ENCODE peak calls at places on chromosomes 13 and 19, in five cellular contexts. I is lower lobe of right lung, O is RWPE2, S is RWPE1, M is H9. X is an unnamed sample.

GRCh38 chr19:10043286-10043927 is 30.1 kb downstream of the RDH8 start:
- DNase-seq in S (no peak), O (no peak), I (no peak), M (no peak), X (no peak)

GRCh38 chr19:50669319-50670101 is 20.3 kb downstream of the C19orf81 start:
- DNase-seq in S (peak), O (no peak), I (no peak), M (no peak), X (no peak)

GRCh38 chr19:55419089-55419488 is 11.5 kb upstream of the UBE2S start:
- DNase-seq in I (no peak), S (no peak), O (no peak), M (no peak), X (no peak)

GRCh38 chr13:111382411-111382810 is 62.0 kb downstream of the TEX29 start:
- DNase-seq in I (no peak), S (no peak), M (peak), O (no peak), X (no peak)

GRCh38 chr19:41302624-41303351 is 7.2 kb upstream of the CCDC97 start:
- DNase-seq in O (no peak), I (no peak), S (no peak), M (no peak), X (no peak)

GRCh38 chr19:18144361-18144760 is 8.6 kb upstream of the PIK3R2 start:
- DNase-seq in S (no peak), M (no peak), O (no peak), I (no peak), X (no peak)

GRCh38 chr19:5448374-5448773 is 6.8 kb upstream of the ZNRF4 start:
- DNase-seq in O (no peak), I (no peak), S (no peak), M (no peak), X (no peak)

GRCh38 chr13:66048888-66049287 is 1181.2 kb downstream of the PCDH9 start:
- DNase-seq in O (no peak), S (no peak), M (no peak), I (no peak), X (no peak)

DNA sequence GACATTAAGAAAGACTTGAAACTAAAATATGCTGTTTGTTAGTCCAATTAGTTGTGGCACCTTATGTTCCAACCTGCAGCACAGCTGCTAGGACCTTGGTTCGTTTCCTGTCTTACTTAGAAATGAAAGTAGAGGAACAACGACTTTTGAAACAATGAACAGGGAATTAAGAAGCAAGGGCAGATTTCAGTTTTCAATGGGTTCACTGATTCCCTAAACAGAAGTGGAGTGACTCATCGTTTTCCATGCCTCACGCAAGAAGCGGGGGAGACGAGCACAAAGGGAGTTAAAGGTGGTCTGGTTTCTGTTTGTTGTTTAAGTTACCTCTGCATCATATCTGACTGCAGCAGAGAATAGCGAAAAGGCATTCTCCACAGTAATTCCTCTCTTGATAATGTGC is 44.8 kb downstream of the PHF11 start:
- DNase-seq in S (no peak), O (no peak), M (no peak), I (no peak), X (no peak)
- H3K27ac ChIP-seq in S (no peak), O (no peak), M (no peak), I (peak), X (no peak)

DNA sequence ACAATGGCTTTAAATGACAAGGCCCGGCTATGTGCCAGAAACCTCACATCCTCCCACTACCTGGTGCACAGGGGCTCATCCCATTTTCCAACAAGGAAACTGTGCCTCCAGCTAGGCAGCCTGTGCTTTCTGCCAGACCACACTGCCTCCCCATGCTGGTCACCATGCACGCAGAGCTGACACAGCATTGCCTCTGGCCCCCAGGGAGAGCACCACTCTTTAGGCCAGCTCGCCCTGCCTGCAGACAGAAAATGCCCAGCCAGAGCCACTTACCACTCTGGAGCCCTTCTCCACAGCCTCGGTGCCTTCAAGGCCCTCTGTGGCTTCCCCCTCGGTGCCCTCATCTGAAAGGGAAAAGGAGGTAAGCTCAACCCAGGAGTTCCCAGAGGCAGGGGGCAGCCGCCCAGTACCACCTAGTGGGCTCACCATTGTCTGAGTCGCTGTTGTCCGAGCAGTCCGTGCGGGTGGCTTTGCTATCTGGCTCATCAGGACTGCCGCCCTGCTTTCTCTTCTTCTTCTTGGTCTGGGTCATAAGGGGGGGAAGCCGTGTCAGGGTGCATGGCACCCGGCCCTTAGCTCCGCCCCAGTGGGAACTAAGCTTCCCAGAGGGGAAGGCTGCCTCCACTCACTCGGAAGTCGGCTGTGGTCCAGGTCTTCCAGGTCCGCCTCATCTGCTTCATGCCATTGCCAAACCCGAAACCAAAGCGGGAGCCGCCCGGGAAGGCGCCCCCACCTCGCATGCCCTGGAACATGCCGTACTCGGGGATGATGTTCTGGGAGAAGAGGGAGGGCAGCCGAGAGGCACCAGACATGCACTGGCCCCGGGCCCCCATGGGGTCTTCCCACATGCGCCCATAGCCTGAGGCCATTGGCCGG is 18.0 kb downstream of the AKAP8L start:
- DNase-seq in O (no peak), S (no peak), I (no peak), M (no peak), X (no peak)
- H3K27ac ChIP-seq in O (no peak), S (peak), I (no peak), M (no peak), X (no peak)

GRCh38 chr19:11450570-11451326 is 15.3 kb downstream of the PRKCSH start:
- DNase-seq in S (no peak), I (no peak), M (peak), O (no peak), X (no peak)

GRCh38 chr19:11452814-11453335 is 17.4 kb downstream of the PRKCSH start:
- DNase-seq in I (no peak), M (no peak), S (no peak), O (no peak), X (no peak)

GRCh38 chr19:11453468-11454341 is 18.3 kb downstream of the PRKCSH start:
- DNase-seq in M (no peak), S (no peak), I (no peak), O (no peak), X (no peak)

GRCh38 chr19:11451327-11451941 is 16.0 kb downstream of the PRKCSH start:
- DNase-seq in S (no peak), I (no peak), M (peak), O (no peak), X (no peak)

GRCh38 chr19:11451942-11452813 is 16.7 kb downstream of the PRKCSH start:
- DNase-seq in O (no peak), M (peak), S (no peak), I (no peak), X (peak)
- H3K27ac ChIP-seq in O (no peak), M (no peak), S (no peak), I (no peak), X (peak)

GRCh38 chr13:24162604-24163003 is 2.1 kb downstream of the SPATA13 start:
- DNase-seq in M (no peak), I (no peak), O (no peak), S (no peak), X (no peak)
- H3K27ac ChIP-seq in M (no peak), I (no peak), O (no peak), S (no peak), X (peak)

GRCh38 chr13:44244288-44244687 is 129.3 kb upstream of the SERP2 start:
- DNase-seq in O (no peak), S (no peak), M (no peak), I (no peak), X (no peak)

GRCh38 chr13:44241638-44242037 is 132.0 kb upstream of the SERP2 start:
- DNase-seq in I (no peak), O (no peak), M (no peak), S (no peak), X (no peak)

GRCh38 chr13:44240611-44241010 is 133.0 kb upstream of the SERP2 start:
- DNase-seq in O (no peak), I (no peak), S (no peak), M (no peak), X (no peak)

GRCh38 chr13:44238011-44238421 is 135.6 kb upstream of the SERP2 start:
- DNase-seq in I (no peak), M (no peak), S (peak), O (no peak), X (no peak)

DNA sequence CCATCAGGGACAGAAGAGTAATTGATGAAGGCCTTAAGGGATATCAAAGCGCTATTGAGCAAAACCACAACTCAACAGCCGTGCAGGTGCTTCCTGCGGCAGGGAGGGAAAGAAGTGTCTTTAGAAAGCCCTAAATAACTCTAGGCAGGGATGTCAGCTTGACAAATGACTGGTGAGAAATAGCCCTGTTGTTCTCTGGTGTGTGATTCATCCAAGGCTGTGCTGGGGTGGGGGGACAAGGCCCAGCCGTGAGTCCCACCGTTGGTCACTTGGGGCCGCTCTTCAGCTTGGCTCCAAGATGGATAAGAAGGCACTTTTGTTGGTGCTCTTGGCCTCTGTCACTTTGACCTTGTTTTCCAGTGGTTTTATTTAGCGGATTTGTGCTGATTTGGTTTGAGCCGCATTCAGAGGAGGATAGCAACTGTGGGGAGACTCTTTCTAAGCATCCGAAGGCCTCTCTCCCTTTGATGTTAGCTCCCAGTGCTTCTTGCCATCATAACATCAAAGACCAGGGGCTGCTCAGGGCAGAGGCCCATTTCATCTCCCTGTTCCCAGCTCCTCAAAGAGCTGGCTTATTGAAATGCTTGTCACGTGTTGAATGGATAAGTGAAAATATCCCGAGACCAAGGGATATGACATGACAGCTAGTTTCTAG is 130.3 kb upstream of the SERP2 start:
- DNase-seq in O (no peak), S (peak), I (peak), M (peak), X (peak)
- H3K27ac ChIP-seq in O (no peak), S (no peak), I (peak), M (no peak), X (peak)

GRCh38 chr13:113454936-113455335 is 1.6 kb upstream of the ADPRHL1 start:
- DNase-seq in M (no peak), O (no peak), S (no peak), I (no peak), X (no peak)

GRCh38 chr13:113458218-113459065 is 5.2 kb upstream of the ADPRHL1 start:
- DNase-seq in M (peak), O (no peak), S (no peak), I (no peak), X (no peak)

GRCh38 chr13:113456116-113456702 is 2.9 kb upstream of the ADPRHL1 start:
- DNase-seq in I (no peak), M (no peak), S (no peak), O (no peak), X (no peak)

GRCh38 chr13:113455384-113455783 is 2.1 kb upstream of the ADPRHL1 start:
- DNase-seq in M (no peak), O (no peak), S (no peak), I (no peak), X (no peak)

GRCh38 chr13:113457510-113457909 is 4.2 kb upstream of the ADPRHL1 start:
- DNase-seq in M (no peak), I (no peak), S (no peak), O (no peak), X (no peak)
- H3K27ac ChIP-seq in M (no peak), I (no peak), S (no peak), O (no peak), X (no peak)

DNA sequence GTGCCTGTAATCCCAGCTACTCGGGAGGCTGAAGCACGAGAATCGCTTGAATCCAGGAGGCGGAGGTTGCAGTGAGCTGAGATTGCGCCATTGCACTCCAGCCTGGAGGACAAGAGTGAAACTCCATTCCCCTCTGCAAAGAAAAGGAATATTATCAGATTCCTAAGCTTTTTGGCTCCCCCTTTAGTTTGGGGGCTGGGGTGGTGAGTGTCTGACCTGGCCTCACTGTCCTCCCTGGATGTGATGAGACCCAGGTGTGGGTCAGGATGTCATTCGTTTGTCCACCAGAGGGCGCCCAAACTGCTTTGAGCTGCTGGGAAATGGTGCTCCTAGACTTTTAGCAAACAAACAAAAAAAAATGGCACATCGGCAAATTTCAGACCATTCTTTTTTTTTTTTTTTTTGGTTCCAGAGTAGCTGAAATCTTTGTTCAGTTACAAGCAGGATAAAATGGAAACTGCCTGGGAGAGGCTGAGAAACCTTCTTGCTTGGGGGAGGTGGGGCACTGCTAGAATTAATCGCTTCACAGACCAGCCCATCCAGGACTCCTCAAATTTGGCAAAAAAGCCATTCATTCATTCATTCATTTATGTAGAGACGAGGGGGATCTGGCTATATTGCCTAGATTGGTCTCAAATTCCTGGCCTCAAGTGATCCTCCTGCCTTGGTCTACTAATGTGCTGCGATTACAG is 29.4 kb downstream of the SPC24 start:
- DNase-seq in M (peak), S (peak), O (no peak), I (peak), X (peak)
- H3K27ac ChIP-seq in M (no peak), S (peak), O (no peak), I (no peak), X (no peak)

GRCh38 chr13:50524540-50524939 is 319.0 kb downstream of the DLEU7 start:
- DNase-seq in I (no peak), S (no peak), M (no peak), O (no peak), X (no peak)

GRCh38 chr13:50519866-50520265 is 323.6 kb downstream of the DLEU7 start:
- DNase-seq in M (no peak), O (no peak), I (no peak), S (no peak), X (no peak)

GRCh38 chr13:50521191-50521590 is 322.3 kb downstream of the DLEU7 start:
- DNase-seq in O (no peak), S (no peak), I (no peak), M (no peak), X (no peak)

GRCh38 chr13:50523307-50523706 is 320.2 kb downstream of the DLEU7 start:
- DNase-seq in I (no peak), O (no peak), S (no peak), M (no peak), X (no peak)

DNA sequence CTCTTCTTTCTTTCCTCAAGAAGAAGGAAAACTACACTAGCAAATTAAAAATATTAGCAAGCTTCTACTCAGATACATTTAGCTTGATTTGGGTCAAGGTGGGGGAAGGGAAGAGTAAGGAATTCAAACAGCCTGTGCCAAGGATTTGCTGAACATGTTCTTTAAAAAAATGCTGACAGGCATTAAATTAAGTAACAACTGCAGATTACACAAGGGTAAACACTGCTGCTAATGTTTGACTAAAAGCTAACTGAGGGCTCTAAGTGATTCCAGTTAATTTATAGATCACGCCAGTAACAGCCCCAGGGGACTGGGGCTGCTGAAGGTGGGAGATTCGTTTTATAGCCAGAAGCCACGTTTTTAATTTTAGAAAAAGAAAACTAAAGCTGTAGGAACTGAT is 321.7 kb downstream of the DLEU7 start:
- DNase-seq in I (no peak), M (no peak), O (no peak), S (no peak), X (no peak)
- H3K27ac ChIP-seq in I (peak), M (no peak), O (no peak), S (no peak), X (no peak)

GRCh38 chr19:19185853-19186728 is 5.9 kb downstream of the BORCS8 start:
- DNase-seq in S (no peak), I (no peak), O (no peak), M (peak), X (no peak)
- H3K27ac ChIP-seq in S (peak), I (peak), O (no peak), M (no peak), X (no peak)

X was measured in substantia nigra.